ENCODE peak calls at places on chromosomes 3 and 15, in four cellular contexts. N is GM12878, F is K562, B is SK-N-SH. V is an unnamed sample.

GRCh38 chr3:131386429-131386926 is 4.9 kb downstream of the NUDT16 start:
- DNase-seq in N (no peak), F (no peak), B (no peak), V (no peak)

GRCh38 chr3:134345202-134345601 is 29.0 kb downstream of the AMOTL2 start:
- DNase-seq in N (no peak), F (no peak), B (no peak), V (no peak)

GRCh38 chr3:130906374-130906995 is 12.6 kb downstream of the ATP2C1 start:
- DNase-seq in N (no peak), F (no peak), B (no peak), V (no peak)

GRCh38 chr3:72810063-72810462 is 38.2 kb downstream of the SHQ1 start:
- DNase-seq in N (no peak), F (no peak), B (no peak), V (no peak)

GRCh38 chr3:154931484-154931883 is 148.6 kb upstream of the MME start:
- DNase-seq in N (no peak), F (no peak), B (no peak), V (no peak)

GRCh38 chr15:58839485-58839884 is 68.4 kb downstream of the MINDY2 start:
- DNase-seq in N (no peak), F (no peak), B (no peak), V (peak; percentile 24)

GRCh38 chr3:179189764-179190163 is 41.6 kb downstream of the PIK3CA start:
- DNase-seq in N (no peak), F (no peak), B (no peak), V (no peak)

GRCh38 chr3:147421184-147421912 is 12.2 kb downstream of the ZIC1 start:
- DNase-seq in N (no peak), F (no peak), B (peak; percentile 63), V (no peak)

GRCh38 chr15:90101969-90102890 is at the start of gene IDH2:
- DNase-seq in N (no peak), F (peak; percentile 97), B (peak; percentile 98), V (peak; percentile 48)

GRCh38 chr15:97977734-97978133 is 17.2 kb downstream of the ARRDC4 start:
- DNase-seq in N (no peak), F (no peak), B (no peak), V (no peak)

GRCh38 chr15:40413036-40413435 is 7.4 kb downstream of the IVD start:
- DNase-seq in N (no peak), F (no peak), B (no peak), V (no peak)

GRCh38 chr3:149085828-149086231 is 503 bp downstream of the HLTF start:
- DNase-seq in N (no peak), F (peak; percentile 43), B (no peak), V (peak; percentile 4)

GRCh38 chr3:58116161-58116955 is 94.4 kb downstream of the DNASE1L3 start:
- DNase-seq in N (peak; percentile 83), F (no peak), B (no peak), V (no peak)

GRCh38 chr15:92624401-92624991 is 31.1 kb downstream of the FAM174B start:
- DNase-seq in N (no peak), F (no peak), B (no peak), V (no peak)

GRCh38 chr15:80549191-80549590 is 145.0 kb downstream of the ARNT2 start:
- DNase-seq in N (no peak), F (no peak), B (no peak), V (no peak)

GRCh38 chr3:106025151-106025722 is 156.4 kb upstream of the CBLB start:
- DNase-seq in N (no peak), F (no peak), B (peak; percentile 4), V (no peak)

GRCh38 chr15:39594056-39594763 is 13.3 kb downstream of the THBS1 start:
- DNase-seq in N (no peak), F (no peak), B (no peak), V (no peak)

GRCh38 chr15:93130111-93130510 is 41.1 kb upstream of the RGMA start:
- DNase-seq in N (no peak), F (no peak), B (peak; percentile 30), V (no peak)

GRCh38 chr15:97177135-97177704 is 783.3 kb upstream of the ARRDC4 start:
- DNase-seq in N (no peak), F (no peak), B (no peak), V (no peak)

DNA sequence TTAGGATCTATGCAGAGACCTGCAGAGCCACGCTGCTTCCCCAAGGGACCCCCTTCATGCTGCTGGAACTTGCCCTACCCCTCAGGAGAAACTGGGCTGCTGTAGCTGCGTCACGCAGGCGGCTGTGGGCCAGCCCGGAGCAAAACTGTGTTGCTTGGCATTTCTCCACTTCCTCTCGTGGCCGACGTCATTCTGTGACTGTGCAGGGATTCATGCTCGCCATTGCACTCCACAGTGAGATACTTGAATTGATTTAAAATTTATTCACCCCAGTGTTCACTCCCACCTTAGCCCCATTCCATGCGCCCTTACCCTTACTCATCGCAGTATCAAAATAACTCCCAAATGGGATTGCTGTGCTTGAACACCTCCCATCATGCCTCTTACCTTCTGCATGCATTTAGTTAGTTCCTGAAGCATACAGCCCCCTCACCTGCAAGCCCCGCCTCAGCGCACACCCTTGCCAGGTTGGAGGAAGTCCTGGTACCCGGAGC is 45.7 kb downstream of the TMEM44 start:
- DNase-seq in N (no peak), F (no peak), B (no peak), V (no peak)
- TF ChIP-seq NFIC in N (no peak), F (no peak), B (no peak), V (no peak)

DNA sequence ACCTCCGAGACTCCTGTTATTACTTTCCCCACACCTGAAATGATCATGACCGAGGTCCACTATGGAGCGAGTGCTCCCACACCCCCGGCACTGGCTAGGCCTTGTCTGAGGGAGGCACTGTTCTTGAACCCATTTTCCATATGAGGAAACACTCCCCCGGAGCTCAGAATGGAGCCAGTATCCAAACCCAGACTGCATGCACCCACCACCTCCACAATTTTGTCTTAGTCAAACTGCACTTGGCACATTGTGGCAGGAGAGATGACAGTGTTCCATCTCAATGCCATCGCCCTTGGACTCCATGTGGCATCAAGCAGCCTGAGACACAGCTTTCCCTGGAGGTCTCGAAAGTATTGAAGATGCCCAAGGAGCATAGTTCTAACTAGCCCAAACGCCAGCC is 154.1 kb downstream of the NUP210 start:
- DNase-seq in N (no peak), F (no peak), B (no peak), V (no peak)
- TF ChIP-seq NFIC in N (no peak), F (no peak), B (no peak), V (no peak)

DNA sequence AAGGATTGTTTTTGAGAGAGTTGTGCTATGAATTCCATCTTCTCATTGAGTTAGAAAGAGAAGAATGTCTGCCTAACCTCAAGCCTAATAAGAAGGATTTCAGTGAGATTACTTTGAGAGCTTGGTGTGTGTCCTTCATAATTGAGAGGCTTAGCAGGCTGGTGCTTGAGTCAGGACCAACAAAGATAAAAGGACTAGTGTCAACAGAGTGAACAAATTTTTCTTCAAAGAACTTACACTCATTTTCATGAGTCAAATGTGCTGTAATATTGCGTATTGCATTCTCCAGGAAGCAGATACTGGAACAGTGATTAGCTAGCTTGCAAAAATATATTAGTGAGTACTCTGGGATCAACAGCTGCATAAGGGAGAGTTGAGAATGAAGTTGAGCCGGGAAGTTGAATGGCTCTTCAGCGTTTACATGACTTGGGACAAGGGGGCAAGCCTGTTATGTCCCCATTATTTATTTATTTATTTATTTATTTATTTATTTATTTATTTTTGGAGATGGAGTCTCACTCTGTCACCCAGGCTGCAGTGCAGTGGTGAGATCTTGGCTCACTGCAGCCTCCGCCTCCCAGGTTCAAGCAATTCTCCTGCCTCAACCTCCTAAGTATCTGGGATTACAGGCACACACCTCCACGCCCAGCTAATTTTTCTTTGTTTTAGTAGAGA is 37.5 kb upstream of the SLITRK3 start:
- DNase-seq in N (no peak), F (no peak), B (no peak), V (no peak)
- TF ChIP-seq NFIC in N (no peak), F (no peak), B (no peak), V (no peak)

GRCh38 chr15:95994418-95994817 is 336.1 kb upstream of the NR2F2 start:
- DNase-seq in N (no peak), F (no peak), B (no peak), V (no peak)
- TF ChIP-seq NFIC in N (no peak), F (no peak), B (no peak), V (no peak)

DNA sequence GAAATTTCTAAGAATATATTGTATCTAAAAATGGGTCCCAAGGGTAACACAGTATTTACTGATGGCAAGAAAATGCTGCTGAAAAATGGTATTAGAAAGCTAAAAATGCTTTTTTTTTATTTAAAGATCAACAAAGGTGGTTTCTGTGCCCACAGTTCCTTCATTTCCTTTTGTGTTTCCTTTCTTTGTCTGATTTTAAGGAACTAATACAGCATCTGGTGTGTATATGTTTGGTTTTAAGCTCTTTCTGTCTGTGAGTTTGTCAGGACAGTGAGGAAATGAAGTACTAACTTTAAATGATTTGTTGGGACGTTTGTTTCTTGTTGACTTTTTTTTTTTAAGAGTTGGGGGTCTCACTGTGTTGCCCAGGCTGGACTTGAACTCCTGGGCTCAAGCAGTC is 38.2 kb downstream of the RASA2 start:
- DNase-seq in N (no peak), F (no peak), B (no peak), V (no peak)
- TF ChIP-seq NFIC in N (no peak), F (no peak), B (no peak), V (no peak)

DNA sequence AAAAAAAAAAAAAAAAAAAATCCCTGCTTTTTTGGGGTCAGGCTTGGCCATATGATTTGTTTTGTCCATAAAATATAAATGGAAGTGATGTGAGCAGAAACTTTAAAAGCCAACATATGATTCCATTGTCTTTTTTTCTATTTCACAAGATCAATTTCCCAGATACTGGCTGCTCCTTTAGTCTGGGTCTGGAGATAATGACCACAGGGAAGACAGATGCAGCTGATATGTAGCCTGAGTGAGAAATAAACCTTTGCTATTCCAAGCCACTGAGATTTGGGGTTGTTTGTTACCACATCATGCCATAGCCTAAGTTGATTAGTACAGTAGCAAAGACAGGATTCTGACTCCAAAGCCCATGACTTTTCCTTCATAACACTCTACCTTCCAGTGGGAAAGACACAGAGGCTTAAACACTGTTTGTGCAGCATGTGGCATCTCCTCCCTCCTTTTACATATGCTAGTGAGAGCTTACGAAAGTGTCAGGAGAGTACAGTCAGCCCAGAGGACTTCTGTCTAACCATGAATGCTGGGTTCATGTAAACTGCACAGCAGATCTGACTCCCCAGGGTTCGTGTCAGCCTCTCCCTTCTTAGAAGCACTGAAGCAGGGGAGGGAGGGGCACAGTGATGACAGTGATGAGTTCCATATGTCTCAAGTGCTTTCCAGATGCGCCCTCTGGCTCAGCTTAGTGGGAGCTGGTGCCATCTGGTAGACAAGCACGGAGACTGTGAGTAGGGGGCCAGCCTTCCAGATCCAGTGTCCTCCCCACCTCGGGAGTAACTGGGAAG is 36.7 kb upstream of the SLC7A14 start:
- DNase-seq in N (no peak), F (peak; percentile 20), B (peak; percentile 85), V (no peak)
- TF ChIP-seq NFIC in N (no peak), F (no peak), B (peak; percentile 76), V (no peak)

GRCh38 chr3:187744169-187745151 is 808 bp downstream of the BCL6 start:
- DNase-seq in N (no peak), F (peak; percentile 54), B (peak; percentile 61), V (no peak)

GRCh38 chr3:187746479-187747335 is 1.4 kb upstream of the BCL6 start:
- DNase-seq in N (no peak), F (no peak), B (no peak), V (no peak)

GRCh38 chr3:187743195-187744141 is 1.8 kb downstream of the BCL6 start:
- DNase-seq in N (no peak), F (peak; percentile 55), B (no peak), V (no peak)

GRCh38 chr3:187746059-187746453 is 788 bp upstream of the BCL6 start:
- DNase-seq in N (no peak), F (no peak), B (no peak), V (no peak)

GRCh38 chr3:187745201-187746058 is at the start of gene BCL6:
- DNase-seq in N (no peak), F (peak; percentile 91), B (peak; percentile 91), V (peak; percentile 97)
- TF ChIP-seq NFIC in N (peak; percentile 63), F (no peak), B (no peak), V (peak; percentile 60)

GRCh38 chr3:59327324-59327939 is 277.6 kb upstream of the CFAP20DC start:
- DNase-seq in N (no peak), F (no peak), B (no peak), V (no peak)
- TF ChIP-seq NFIC in N (no peak), F (no peak), B (no peak), V (no peak)

V was measured in HepG2.